ENCODE peak calls at places on chromosomes 6 and 20, in seven cellular contexts. B is psoas muscle, I is cardiac muscle cell, J is uterus, A is mammary epithelial cell, T is fibroblast of lung, W is heart right ventricle. K is an unnamed sample. For H3K27me3, the result is how much of the 10 kb centered on the place peaks cover.

GRCh38 chr6:52154381-52154780 is 31.8 kb upstream of the IL17A start:
- DNase-seq in B (no peak), I (no peak), J (no peak), A (no peak), T (no peak), W (no peak), K (no peak)

GRCh38 chr6:34616230-34616591 is 60.1 kb upstream of the SPDEF start:
- DNase-seq in B (no peak), I (no peak), J (no peak), A (no peak), T (no peak), W (no peak), K (no peak)

GRCh38 chr6:98808522-98809210 is 25.7 kb upstream of the POU3F2 start:
- DNase-seq in B (no peak), I (peak), J (no peak), A (no peak), T (no peak), W (no peak), K (peak)

GRCh38 chr6:161393292-161393691 is 119.4 kb upstream of the AGPAT4 start:
- DNase-seq in B (no peak), I (no peak), J (no peak), A (no peak), T (no peak), W (no peak), K (no peak)

GRCh38 chr6:11128608-11129007 is 17.1 kb upstream of the ERVFRD-1 start:
- DNase-seq in B (no peak), I (no peak), J (no peak), A (no peak), T (no peak), W (no peak), K (no peak)

GRCh38 chr20:44736170-44737021 is 9.3 kb upstream of the KCNK15 start:
- DNase-seq in B (no peak), I (peak), J (peak), A (peak), T (peak), W (no peak), K (peak)

GRCh38 chr6:46983007-46983411 is 59.1 kb downstream of the ADGRF1 start:
- DNase-seq in B (no peak), I (no peak), J (no peak), A (peak), T (no peak), W (no peak), K (peak)

GRCh38 chr6:30547454-30547853 is 8.8 kb downstream of the GNL1 start:
- DNase-seq in B (no peak), I (no peak), J (no peak), A (no peak), T (no peak), W (no peak), K (no peak)

GRCh38 chr6:126824226-126824625 is 294.2 kb upstream of the RSPO3 start:
- DNase-seq in B (no peak), I (no peak), J (no peak), A (no peak), T (no peak), W (no peak), K (no peak)

GRCh38 chr6:14270925-14271791 is 153.6 kb downstream of the CD83 start:
- DNase-seq in B (peak), I (peak), J (no peak), A (peak), T (peak), W (no peak), K (peak)

GRCh38 chr6:42028234-42029061 is 21.9 kb upstream of the TAF8 start:
- DNase-seq in B (no peak), I (peak), J (no peak), A (no peak), T (peak), W (peak), K (peak)

GRCh38 chr6:129489215-129489765 is 220.7 kb downstream of the ARHGAP18 start:
- DNase-seq in B (no peak), I (no peak), J (no peak), A (peak), T (peak), W (no peak), K (peak)

GRCh38 chr20:25308671-25309394 is 60.9 kb downstream of the PYGB start:
- DNase-seq in B (no peak), I (peak), J (no peak), A (no peak), T (peak), W (no peak), K (no peak)

GRCh38 chr6:107641500-107641931 is 151.6 kb downstream of the SOBP start:
- DNase-seq in B (peak), I (no peak), J (no peak), A (no peak), T (no peak), W (peak), K (peak)

GRCh38 chr6:113873043-113873667 is 16.0 kb downstream of the MARCKS start:
- DNase-seq in B (peak), I (no peak), J (peak), A (no peak), T (no peak), W (peak), K (no peak)

GRCh38 chr6:144661101-144661806 is 376.1 kb downstream of the UTRN start:
- DNase-seq in B (no peak), I (no peak), J (no peak), A (peak), T (peak), W (no peak), K (peak)

GRCh38 chr6:28522594-28523557 is 2.8 kb upstream of the GPX5 start:
- DNase-seq in B (no peak), I (no peak), J (no peak), A (no peak), T (no peak), W (no peak), K (no peak)

GRCh38 chr20:31664696-31665354 is 27.1 kb downstream of the COX4I2 start:
- DNase-seq in B (no peak), I (no peak), J (no peak), A (no peak), T (no peak), W (no peak), K (no peak)

GRCh38 chr6:90184334-90185298 is 112.0 kb downstream of the BACH2 start:
- DNase-seq in B (no peak), I (peak), J (no peak), A (peak), T (no peak), W (no peak), K (peak)

GRCh38 chr6:161111256-161111655 is 119.7 kb downstream of the MAP3K4 start:
- DNase-seq in B (no peak), I (no peak), J (no peak), A (no peak), T (no peak), W (no peak), K (no peak)

GRCh38 chr6:99030915-99031314 is 83.2 kb upstream of the FBXL4 start:
- DNase-seq in B (no peak), I (no peak), J (no peak), A (no peak), T (no peak), W (no peak), K (no peak)

GRCh38 chr6:138107078-138107751 is at the start of gene PERP:
- DNase-seq in B (peak), I (peak), J (peak), A (peak), T (peak), W (peak), K (peak)

GRCh38 chr6:25173951-25174474 is 105.2 kb upstream of the CARMIL1 start:
- DNase-seq in B (no peak), I (peak), J (peak), A (peak), T (peak), W (no peak), K (peak)

GRCh38 chr6:37625591-37626374 is 71.9 kb downstream of the MDGA1 start:
- DNase-seq in B (no peak), I (no peak), J (no peak), A (no peak), T (no peak), W (no peak), K (no peak)

GRCh38 chr6:31560697-31561058 is 11.4 kb upstream of the LTA start:
- DNase-seq in B (no peak), I (no peak), J (no peak), A (no peak), T (no peak), W (no peak), K (no peak)

GRCh38 chr20:3970016-3970415 is 45.3 kb downstream of the RNF24 start:
- DNase-seq in B (no peak), I (no peak), J (no peak), A (no peak), T (no peak), W (no peak), K (no peak)

GRCh38 chr6:51528556-51528955 is 558.9 kb downstream of the PKHD1 start:
- DNase-seq in B (no peak), I (no peak), J (no peak), A (peak), T (no peak), W (no peak), K (peak)

GRCh38 chr6:161369339-161369738 is 95.5 kb upstream of the AGPAT4 start:
- DNase-seq in B (no peak), I (peak), J (no peak), A (peak), T (peak), W (no peak), K (peak)

GRCh38 chr6:108353853-108354252 is 59.0 kb downstream of the AFG1L start:
- DNase-seq in B (no peak), I (peak), J (no peak), A (no peak), T (no peak), W (no peak), K (no peak)

GRCh38 chr6:8059129-8059528 is 5.1 kb downstream of the BLOC1S5 start:
- DNase-seq in B (no peak), I (peak), J (no peak), A (no peak), T (peak), W (no peak), K (peak)

GRCh38 chr6:27216874-27217273 is 30.6 kb upstream of the PRSS16 start:
- DNase-seq in B (no peak), I (no peak), J (no peak), A (no peak), T (no peak), W (no peak), K (no peak)
- H3K27me3 ChIP-seq in B (under half), I (under half), J (under half), A (under half), T (under half), W (under half), K (under half)

GRCh38 chr6:18280084-18280483 is 15.8 kb upstream of the DEK start:
- DNase-seq in B (no peak), I (no peak), J (no peak), A (peak), T (no peak), W (no peak), K (peak)

GRCh38 chr6:18281564-18281963 is 17.2 kb upstream of the DEK start:
- DNase-seq in B (no peak), I (no peak), J (no peak), A (no peak), T (no peak), W (no peak), K (no peak)

GRCh38 chr6:18277181-18278006 is 13.1 kb upstream of the DEK start:
- DNase-seq in B (peak), I (no peak), J (no peak), A (peak), T (no peak), W (no peak), K (no peak)

GRCh38 chr6:18276610-18277009 is 12.3 kb upstream of the DEK start:
- DNase-seq in B (no peak), I (no peak), J (no peak), A (peak), T (no peak), W (no peak), K (peak)
- H3K4me3 ChIP-seq in B (peak), I (peak), J (no peak), A (no peak), T (no peak), W (peak), K (no peak)

DNA sequence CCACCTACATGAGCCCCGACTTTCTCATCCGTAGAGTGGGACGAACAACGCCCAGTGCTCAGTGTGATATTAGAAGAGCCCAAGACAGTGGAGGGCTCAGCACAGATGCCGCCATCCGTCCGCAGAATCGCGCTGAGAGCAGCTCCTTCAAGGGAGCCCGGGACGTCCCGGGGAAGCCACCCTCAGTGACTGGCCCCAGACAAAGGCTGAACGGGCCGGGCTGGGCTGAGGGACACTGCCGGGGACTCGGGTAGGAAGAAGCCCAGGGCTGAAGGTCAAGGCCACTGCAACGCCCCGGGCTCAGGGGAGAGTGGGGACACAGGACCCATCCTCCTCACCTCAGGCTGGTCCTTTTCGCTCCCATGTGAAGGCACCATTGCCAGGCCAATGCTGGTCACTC is 12.8 kb upstream of the CHRNA4 start:
- DNase-seq in B (no peak), I (no peak), J (no peak), A (no peak), T (no peak), W (peak), K (no peak)
- H3K27me3 ChIP-seq in B (under half), I (under half), J (under half), A (under half), T (under half), W (under half), K (under half)

GRCh38 chr6:170436209-170436809 is 116.8 kb downstream of the PSMB1 start:
- DNase-seq in B (no peak), I (no peak), J (no peak), A (no peak), T (no peak), W (no peak), K (no peak)

GRCh38 chr6:170438861-170439260 is 114.2 kb downstream of the PSMB1 start:
- DNase-seq in B (no peak), I (no peak), J (no peak), A (no peak), T (no peak), W (no peak), K (no peak)

GRCh38 chr6:170439366-170440351 is 113.4 kb downstream of the PSMB1 start:
- DNase-seq in B (peak), I (no peak), J (no peak), A (no peak), T (no peak), W (no peak), K (no peak)

GRCh38 chr6:170438402-170438753 is 114.7 kb downstream of the PSMB1 start:
- DNase-seq in B (peak), I (peak), J (peak), A (peak), T (peak), W (peak), K (peak)

DNA sequence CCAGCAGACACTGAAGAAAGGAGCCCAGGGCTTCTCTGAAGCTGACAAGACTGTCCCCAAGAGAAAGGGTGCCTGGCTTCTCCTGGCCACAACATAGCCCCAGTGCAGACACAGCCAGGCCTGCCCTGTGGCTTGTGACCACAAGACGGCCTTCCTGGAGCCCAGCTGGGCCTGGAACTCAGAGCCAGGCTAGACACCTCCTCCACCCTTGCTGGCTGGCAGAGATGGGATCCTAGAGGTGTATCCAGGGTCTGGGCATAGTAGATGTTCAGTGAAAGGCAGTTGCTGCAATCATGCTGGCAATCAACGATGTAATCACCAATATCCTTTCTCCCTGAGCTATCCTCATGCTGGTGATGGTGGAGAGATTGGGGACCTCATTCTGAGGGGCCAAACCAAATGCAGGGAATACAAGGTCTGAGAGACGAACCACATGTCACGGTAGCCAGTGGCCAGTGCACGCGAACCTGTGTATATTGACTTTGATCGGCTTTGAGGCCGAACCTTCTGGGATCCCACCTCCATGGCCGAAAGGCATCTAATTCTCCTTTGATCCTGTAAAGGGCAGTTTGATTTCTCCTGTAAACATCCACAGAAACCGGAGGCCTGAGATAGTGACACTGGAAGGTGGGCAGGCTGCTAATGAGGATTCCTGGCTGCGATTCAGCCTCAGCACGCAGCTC is 115.2 kb downstream of the PSMB1 start:
- DNase-seq in B (no peak), I (no peak), J (no peak), A (peak), T (no peak), W (no peak), K (peak)
- H3K4me3 ChIP-seq in B (peak), I (no peak), J (no peak), A (no peak), T (no peak), W (peak), K (no peak)

DNA sequence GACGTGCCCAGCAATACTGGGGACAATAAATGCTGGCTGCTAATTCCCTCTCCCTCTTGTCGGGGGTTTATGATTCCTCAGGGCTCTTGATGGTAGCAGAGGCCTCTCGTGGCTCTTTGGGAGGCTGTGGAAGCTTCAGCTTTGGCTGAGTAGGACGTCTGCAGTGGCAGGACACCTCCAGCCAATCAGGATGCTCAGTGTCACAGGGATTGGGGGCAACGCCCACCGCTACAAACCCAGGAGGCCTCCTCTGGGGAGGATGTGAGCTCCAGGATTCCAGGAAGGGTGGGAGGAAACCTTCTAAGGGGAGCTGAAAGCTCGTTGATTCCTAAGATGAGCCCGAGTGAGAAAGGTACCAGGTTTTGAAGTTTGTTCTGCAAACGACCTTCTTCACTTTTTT is 19.4 kb downstream of the RSPO4 start:
- DNase-seq in B (no peak), I (no peak), J (no peak), A (no peak), T (no peak), W (no peak), K (no peak)
- H3K27me3 ChIP-seq in B (under half), I (under half), J (under half), A (under half), T (under half), W (under half), K (under half)

K was measured in bronchial epithelial cell.